ENCODE peak calls at places on chromosomes 7 and 10, in five cellular contexts. I, M, Y, C and A are unnamed samples.

GRCh38 chr7:42236266-42237161 is 495 bp downstream of the GLI3 start:
- DNase-seq in I (no peak), M (peak), Y (peak), C (peak), A (no peak)

GRCh38 chr7:17651296-17651695 is 289.0 kb downstream of the SNX13 start:
- DNase-seq in I (no peak), M (no peak), Y (peak), C (no peak), A (no peak)

GRCh38 chr7:120273476-120273975 is 551 bp downstream of the KCND2 start:
- DNase-seq in I (no peak), M (no peak), Y (no peak), C (peak), A (peak)

GRCh38 chr10:98299341-98299740 is 31.3 kb upstream of the LOXL4 start:
- DNase-seq in I (no peak), M (no peak), Y (no peak), C (no peak), A (no peak)

GRCh38 chr7:108167460-108167859 is 37.3 kb upstream of the LAMB4 start:
- DNase-seq in I (no peak), M (peak), Y (peak), C (no peak), A (no peak)

GRCh38 chr7:66239467-66239856 is 34.3 kb downstream of the TPST1 start:
- DNase-seq in I (no peak), M (no peak), Y (peak), C (no peak), A (no peak)

GRCh38 chr10:34008641-34009040 is 674.2 kb upstream of the NRP1 start:
- DNase-seq in I (no peak), M (no peak), Y (no peak), C (no peak), A (no peak)

GRCh38 chr7:4715385-4715770 is 33.3 kb downstream of the FOXK1 start:
- DNase-seq in I (no peak), M (peak), Y (peak), C (peak), A (peak)

GRCh38 chr7:90626011-90626410 is 29.9 kb downstream of the CDK14 start:
- DNase-seq in I (no peak), M (peak), Y (peak), C (peak), A (no peak)

GRCh38 chr7:68488366-68489060 is 1109.8 kb upstream of the AUTS2 start:
- DNase-seq in I (no peak), M (no peak), Y (no peak), C (no peak), A (no peak)

GRCh38 chr10:100621360-100622205 is 85.8 kb downstream of the HIF1AN start:
- DNase-seq in I (peak), M (no peak), Y (peak), C (no peak), A (no peak)

GRCh38 chr7:80795174-80795573 is 123.7 kb downstream of the SEMA3C start:
- DNase-seq in I (no peak), M (peak), Y (peak), C (no peak), A (no peak)

GRCh38 chr7:16509829-16510228 is 16.8 kb upstream of the LRRC72 start:
- DNase-seq in I (no peak), M (peak), Y (no peak), C (no peak), A (no peak)

GRCh38 chr7:44050121-44050914 is 5.8 kb downstream of the DBNL start:
- DNase-seq in I (no peak), M (no peak), Y (no peak), C (no peak), A (no peak)

GRCh38 chr7:129311429-129311828 is 86.6 kb downstream of the AHCYL2 start:
- DNase-seq in I (no peak), M (no peak), Y (no peak), C (no peak), A (no peak)

GRCh38 chr7:141071855-141072547 is 1.9 kb upstream of the TMEM178B start:
- DNase-seq in I (no peak), M (no peak), Y (no peak), C (no peak), A (no peak)

GRCh38 chr7:122092964-122093797 is 50.9 kb downstream of the AASS start:
- DNase-seq in I (peak), M (peak), Y (peak), C (peak), A (peak)

GRCh38 chr7:65444211-65444842 is 70.7 kb downstream of the ZNF92 start:
- DNase-seq in I (no peak), M (no peak), Y (no peak), C (no peak), A (no peak)

GRCh38 chr7:98133181-98133580 is 26.5 kb downstream of the LMTK2 start:
- DNase-seq in I (peak), M (peak), Y (peak), C (no peak), A (peak)

GRCh38 chr7:46568420-46569116 is 647.5 kb upstream of the IGFBP3 start:
- DNase-seq in I (no peak), M (no peak), Y (no peak), C (no peak), A (no peak)

GRCh38 chr7:20220824-20221547 is 3.8 kb upstream of the MACC1 start:
- DNase-seq in I (no peak), M (peak), Y (peak), C (no peak), A (no peak)

GRCh38 chr7:43700059-43700501 is 29.2 kb downstream of the COA1 start:
- DNase-seq in I (no peak), M (peak), Y (peak), C (peak), A (peak)

GRCh38 chr10:125002044-125002422 is 60.1 kb downstream of the ZRANB1 start:
- DNase-seq in I (no peak), M (no peak), Y (no peak), C (no peak), A (no peak)

GRCh38 chr7:102874166-102874829 is 38.5 kb upstream of the LRRC17 start:
- DNase-seq in I (no peak), M (peak), Y (peak), C (peak), A (no peak)

GRCh38 chr7:94305836-94306235 is 88.9 kb upstream of the COL1A2 start:
- DNase-seq in I (no peak), M (no peak), Y (no peak), C (no peak), A (no peak)

GRCh38 chr7:26413007-26413691 is 121.5 kb downstream of the SNX10 start:
- DNase-seq in I (no peak), M (no peak), Y (no peak), C (no peak), A (no peak)

GRCh38 chr7:131504157-131504899 is 52.1 kb downstream of the PODXL start:
- DNase-seq in I (no peak), M (no peak), Y (no peak), C (no peak), A (no peak)

GRCh38 chr7:23544913-23545354 is 13.2 kb upstream of the TRA2A start:
- DNase-seq in I (no peak), M (peak), Y (peak), C (peak), A (no peak)

GRCh38 chr7:16098585-16099179 is 322.7 kb downstream of the CRPPA start:
- DNase-seq in I (no peak), M (peak), Y (peak), C (peak), A (no peak)

GRCh38 chr7:58087536-58088190 is 637.7 kb downstream of the ZNF716 start:
- DNase-seq in I (no peak), M (no peak), Y (no peak), C (no peak), A (no peak)

GRCh38 chr7:66894463-66895080 is 26.5 kb upstream of the TMEM248 start:
- DNase-seq in I (no peak), M (peak), Y (peak), C (peak), A (peak)

GRCh38 chr7:27155816-27156507 is 513 bp downstream of the HOXA7 start:
- DNase-seq in I (no peak), M (no peak), Y (peak), C (no peak), A (no peak)